ENCODE peak calls at places on chromosome 13, in five cellular contexts. J is NCI-H1105 treated with DMSO at 0.1 percent for 48 hours, U is nephron progenitor cell, X is A549, L is NCI-H748 treated with DMSO at 0.1 percent for 48 hours. C is an unnamed sample.

GRCh38 chr13:25988655-25989054 is 63.2 kb downstream of the SHISA2 start:
- DNase-seq in J (peak), U (no peak), X (no peak), L (no peak), C (no peak)

GRCh38 chr13:113962386-113962785 is 11.5 kb downstream of the C13orf46 start:
- DNase-seq in J (no peak), U (no peak), X (no peak), L (no peak), C (no peak)

GRCh38 chr13:97879646-97880297 is 73.7 kb upstream of the IPO5 start:
- DNase-seq in J (no peak), U (no peak), X (peak), L (no peak), C (no peak)

GRCh38 chr13:24085662-24086061 is 74.9 kb upstream of the SPATA13 start:
- DNase-seq in J (no peak), U (no peak), X (no peak), L (peak), C (no peak)

GRCh38 chr13:76980075-76980718 is 11.7 kb upstream of the CLN5 start:
- DNase-seq in J (peak), U (peak), X (peak), L (peak), C (peak)

GRCh38 chr13:21020176-21020575 is 41.2 kb downstream of the LATS2 start:
- DNase-seq in J (no peak), U (no peak), X (no peak), L (no peak), C (no peak)

GRCh38 chr13:30924726-30925125 is 7.7 kb upstream of the TEX26 start:
- DNase-seq in J (no peak), U (no peak), X (no peak), L (no peak), C (no peak)

GRCh38 chr13:110881811-110882210 is 33.1 kb downstream of the ANKRD10 start:
- DNase-seq in J (no peak), U (no peak), X (no peak), L (no peak), C (no peak)

GRCh38 chr13:44274838-44275237 is 98.8 kb upstream of the SERP2 start:
- DNase-seq in J (no peak), U (no peak), X (no peak), L (no peak), C (no peak)

GRCh38 chr13:44755872-44756271 is 179.7 kb upstream of the TSC22D1 start:
- DNase-seq in J (no peak), U (no peak), X (no peak), L (no peak), C (no peak)

GRCh38 chr13:35994131-35994966 is 136.8 kb downstream of the DCLK1 start:
- DNase-seq in J (no peak), U (no peak), X (no peak), L (no peak), C (no peak)